ENCODE peak calls at places on chromosome 21, in four cellular contexts. K is HL-60, O is lower leg skin, L is PC-9. N is an unnamed sample.

GRCh38 chr21:42176864-42177263 is 42.1 kb upstream of the ABCG1 start:
- DNase-seq in K (no peak), O (no peak), L (no peak), N (no peak)

GRCh38 chr21:34613679-34614442 is 1.1 kb downstream of the RCAN1 start:
- DNase-seq in K (no peak), O (no peak), L (no peak), N (no peak)

GRCh38 chr21:42066521-42066920 is 4.6 kb upstream of the UMODL1 start:
- DNase-seq in K (no peak), O (no peak), L (no peak), N (no peak)

GRCh38 chr21:29520146-29520545 is 221.4 kb downstream of the BACH1 start:
- DNase-seq in K (no peak), O (no peak), L (no peak), N (no peak)

GRCh38 chr21:42352433-42353095 is 1.8 kb upstream of the TFF2 start:
- DNase-seq in K (no peak), O (no peak), L (no peak), N (no peak)

GRCh38 chr21:45979141-45979631 is 2.4 kb upstream of the COL6A1 start:
- DNase-seq in K (no peak), O (no peak), L (no peak), N (no peak)

GRCh38 chr21:29208666-29209059 is 78.2 kb downstream of the MAP3K7CL start:
- DNase-seq in K (no peak), O (no peak), L (no peak), N (no peak)

GRCh38 chr21:30695956-30696355 is 22.6 kb downstream of the KRTAP21-3 start:
- DNase-seq in K (no peak), O (no peak), L (no peak), N (no peak)

GRCh38 chr21:17044696-17045095 is 468.1 kb upstream of the CXADR start:
- DNase-seq in K (no peak), O (no peak), L (no peak), N (no peak)

GRCh38 chr21:36171327-36171726 is 14.7 kb downstream of the DOP1B start:
- DNase-seq in K (no peak), O (no peak), L (no peak), N (no peak)

GRCh38 chr21:36170823-36171222 is 14.2 kb downstream of the DOP1B start:
- DNase-seq in K (no peak), O (no peak), L (no peak), N (no peak)

GRCh38 chr21:36171741-36172331 is 15.2 kb downstream of the DOP1B start:
- DNase-seq in K (no peak), O (no peak), L (no peak), N (no peak)

GRCh38 chr21:36166705-36167104 is 10.1 kb downstream of the DOP1B start:
- DNase-seq in K (no peak), O (no peak), L (no peak), N (no peak)

GRCh38 chr21:36169465-36170128 is 13.0 kb downstream of the DOP1B start:
- DNase-seq in K (peak; percentile 60), O (no peak), L (no peak), N (no peak)
- TF ChIP-seq CTCF in K (no peak), O (no peak), L (no peak), N (no peak)

DNA sequence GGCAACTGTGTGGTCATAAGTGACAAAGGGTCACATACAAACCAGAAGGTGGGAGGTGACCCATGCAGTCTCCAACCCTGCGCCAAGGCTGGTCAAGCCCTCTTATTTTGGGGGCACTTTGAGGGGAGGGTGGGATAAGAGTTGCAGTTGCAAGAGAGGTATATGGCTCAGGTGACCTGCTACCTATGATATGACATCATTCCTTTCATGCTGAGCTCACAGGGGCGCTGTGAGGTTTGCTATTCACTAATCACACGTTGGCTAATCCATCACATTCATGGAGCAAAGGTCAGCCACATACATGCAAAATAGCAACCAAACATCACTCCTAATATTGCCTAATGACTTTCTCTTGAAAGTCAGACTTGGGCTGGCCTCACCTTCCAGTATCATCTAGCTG is 72.0 kb upstream of the PAXBP1 start:
- DNase-seq in K (no peak), O (no peak), L (no peak), N (no peak)
- TF ChIP-seq CTCF in K (no peak), O (no peak), L (no peak), N (no peak)

DNA sequence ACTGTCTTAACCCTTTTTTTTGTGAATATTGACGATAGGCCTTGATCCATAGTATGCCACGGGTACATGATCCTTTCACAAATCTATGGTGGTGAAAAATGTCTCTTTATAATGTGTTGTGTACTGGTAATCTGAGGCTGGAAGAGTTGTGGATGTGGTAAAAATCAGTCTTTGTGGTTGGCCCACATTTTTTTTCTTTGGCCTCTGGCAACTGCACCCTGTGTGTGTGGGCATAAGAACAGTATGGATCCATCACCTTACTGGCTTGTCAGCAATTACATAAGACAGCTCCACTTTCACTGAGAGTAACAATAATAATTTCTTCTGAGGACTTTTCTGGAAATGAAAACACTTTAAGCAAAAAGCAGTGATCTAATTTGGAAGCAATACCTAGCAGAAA is 101.6 kb downstream of the GABPA start:
- DNase-seq in K (no peak), O (no peak), L (no peak), N (no peak)
- TF ChIP-seq CTCF in K (no peak), O (no peak), L (no peak), N (no peak)

GRCh38 chr21:43794311-43794710 is 4.9 kb downstream of the RRP1 start:
- DNase-seq in K (no peak), O (no peak), L (no peak), N (no peak)
- TF ChIP-seq CTCF in K (no peak), O (no peak), L (no peak), N (no peak)

N was measured in neural crest cell.